ENCODE peak calls at places on chromosomes 7 and 10, in four cellular contexts. B is MCF 10A; F is pancreas; W is stimulated activated CD4-positive, alpha-beta T cell treated with anti-CD3 and anti-CD28 coated beads, TNF-alpha, amount 100 ng/mL, for 4 hours. M is an unnamed sample.

GRCh38 chr10:132878091-132878729 is 64.2 kb downstream of the CFAP46 start:
- DNase-seq in F (peak; percentile 6), B (no peak), W (no peak), M (no peak)

GRCh38 chr7:95596183-95597135 is at the start of gene PDK4:
- DNase-seq in F (peak; percentile 96), W (no peak), B (peak; percentile 89), M (peak; percentile 94)

GRCh38 chr10:118096022-118096421 is 49.3 kb upstream of the RAB11FIP2 start:
- DNase-seq in W (no peak), B (no peak), F (no peak), M (no peak)

GRCh38 chr7:156751319-156751718 is 110.7 kb downstream of the RNF32 start:
- DNase-seq in B (peak; percentile 88), W (peak; percentile 0), F (no peak), M (no peak)

GRCh38 chr10:75146780-75147179 is 35.3 kb downstream of the SAMD8 start:
- DNase-seq in F (no peak), W (no peak), B (no peak), M (no peak)

GRCh38 chr10:17029581-17030271 is 99.9 kb downstream of the CUBN start:
- DNase-seq in B (peak; percentile 82), F (peak; percentile 28), W (peak; percentile 81), M (peak; percentile 53)

GRCh38 chr10:119253433-119254174 is 46.2 kb downstream of the GRK5 start:
- DNase-seq in B (peak; percentile 72), W (no peak), F (peak; percentile 28), M (peak; percentile 40)

GRCh38 chr7:13880789-13881188 is 108.7 kb downstream of the ETV1 start:
- DNase-seq in W (no peak), F (no peak), B (peak; percentile 81), M (no peak)

GRCh38 chr10:72088879-72089585 is 681 bp upstream of the SPOCK2 start:
- DNase-seq in F (no peak), B (no peak), W (peak; percentile 24), M (no peak)

GRCh38 chr7:51034531-51035264 is 252.0 kb upstream of the GRB10 start:
- DNase-seq in B (peak; percentile 25), W (no peak), F (peak; percentile 64), M (no peak)

GRCh38 chr10:104589871-104590270 is 51.2 kb upstream of the SORCS3 start:
- DNase-seq in W (no peak), B (peak; percentile 81), F (no peak), M (no peak)

GRCh38 chr7:127375626-127376025 is 16.9 kb downstream of the ZNF800 start:
- DNase-seq in B (no peak), F (no peak), W (no peak), M (no peak)

GRCh38 chr7:102935450-102936110 is 22.8 kb downstream of the LRRC17 start:
- DNase-seq in W (no peak), B (no peak), F (no peak), M (no peak)

GRCh38 chr7:127415060-127415742 is 22.7 kb upstream of the ZNF800 start:
- DNase-seq in B (no peak), W (no peak), F (no peak), M (no peak)

GRCh38 chr10:126131338-126131737 is 235.0 kb downstream of the FANK1 start:
- DNase-seq in W (no peak), F (no peak), B (no peak), M (no peak)

GRCh38 chr7:91784469-91784868 is 96.0 kb downstream of the MTERF1 start:
- DNase-seq in B (peak; percentile 63), W (no peak), F (no peak), M (no peak)

GRCh38 chr10:95661818-95662217 is 5.3 kb upstream of the ALDH18A1 start:
- DNase-seq in F (no peak), W (no peak), B (no peak), M (no peak)

GRCh38 chr10:60465801-60466200 is 76.1 kb upstream of the ANK3 start:
- DNase-seq in F (no peak), B (peak; percentile 52), W (no peak), M (no peak)

GRCh38 chr10:5666324-5667220 is at the start of gene ASB13:
- DNase-seq in F (peak; percentile 76), W (no peak), B (peak; percentile 63), M (peak; percentile 88)

GRCh38 chr10:111481271-111482073 is 404.6 kb downstream of the ADRA2A start:
- DNase-seq in W (no peak), F (no peak), B (peak; percentile 92), M (no peak)

GRCh38 chr10:102629661-102630614 is 14.3 kb upstream of the TRIM8 start:
- DNase-seq in W (no peak), F (no peak), B (peak; percentile 57), M (no peak)

GRCh38 chr10:787933-788651 is 98.6 kb upstream of the DIP2C start:
- DNase-seq in B (no peak), F (no peak), W (no peak), M (peak; percentile 13)

GRCh38 chr7:519429-519973 is at the start of gene PDGFA:
- DNase-seq in B (peak; percentile 53), W (no peak), F (peak; percentile 63), M (no peak)

GRCh38 chr7:14905764-14906163 is 3.2 kb upstream of the DGKB start:
- DNase-seq in F (no peak), W (no peak), B (no peak), M (no peak)

GRCh38 chr10:73992899-73993788 is 4.8 kb upstream of the VCL start:
- DNase-seq in F (no peak), B (no peak), W (no peak), M (no peak)

GRCh38 chr7:87003872-87004798 is 55.3 kb downstream of the ELAPOR2 start:
- DNase-seq in B (no peak), F (no peak), W (no peak), M (no peak)

GRCh38 chr7:30285067-30285530 is 702 bp downstream of the ZNRF2 start:
- DNase-seq in F (no peak), B (peak; percentile 35), W (no peak), M (no peak)

GRCh38 chr7:29196971-29197370 is 2.4 kb downstream of the CHN2 start:
- DNase-seq in B (no peak), F (no peak), W (no peak), M (no peak)

GRCh38 chr10:113287592-113287991 is 265.3 kb upstream of the HABP2 start:
- DNase-seq in B (no peak), W (no peak), F (no peak), M (no peak)

GRCh38 chr10:30534465-30535144 is 94.9 kb downstream of the LYZL2 start:
- DNase-seq in B (peak; percentile 77), F (peak; percentile 47), W (peak; percentile 61), M (peak; percentile 79)

GRCh38 chr10:42999385-43000020 is 77.4 kb upstream of the RET start:
- DNase-seq in F (no peak), B (no peak), W (no peak), M (no peak)

GRCh38 chr7:139673230-139673629 is 104.6 kb downstream of the HIPK2 start:
- DNase-seq in W (no peak), F (no peak), B (peak; percentile 23), M (no peak)

GRCh38 chr7:156842740-156843140 is 50.2 kb downstream of the LMBR1 start:
- DNase-seq in B (no peak), F (no peak), W (no peak), M (no peak)

GRCh38 chr10:130169136-130169888 is 33.1 kb downstream of the GLRX3 start:
- DNase-seq in F (no peak), B (no peak), W (no peak), M (no peak)

GRCh38 chr7:151374139-151374538 is 32.5 kb downstream of the NUB1 start:
- DNase-seq in B (no peak), F (no peak), W (no peak), M (no peak)

GRCh38 chr10:13920031-13920430 is 333.3 kb downstream of the PRPF18 start:
- DNase-seq in F (no peak), W (no peak), B (peak; percentile 5), M (no peak)

GRCh38 chr10:33216661-33217427 is 117.6 kb downstream of the NRP1 start:
- DNase-seq in F (no peak), B (peak; percentile 82), W (no peak), M (no peak)

GRCh38 chr10:63071145-63071544 is 62.0 kb upstream of the NRBF2 start:
- DNase-seq in F (no peak), B (peak; percentile 59), W (no peak), M (no peak)

GRCh38 chr7:53642361-53642760 is 606.9 kb downstream of the POM121L12 start:
- DNase-seq in F (no peak), W (no peak), B (no peak), M (no peak)

GRCh38 chr7:21642422-21642821 is 99.6 kb downstream of the DNAH11 start:
- DNase-seq in W (no peak), B (no peak), F (no peak), M (no peak)

M was measured in colonic mucosa.